ENCODE peak calls at places on chromosomes 1 and 21, in five cellular contexts. I, T, Y, L and E are unnamed samples.

GRCh38 chr1:25661043-25661807 is 44.6 kb downstream of the MAN1C1 start:
- DNase-seq in I (peak; percentile 57), T (no peak), Y (no peak), L (no peak), E (no peak)

GRCh38 chr1:161427733-161428516 is 60.2 kb upstream of the CFAP126 start:
- DNase-seq in I (peak; percentile 68), T (no peak), Y (peak; percentile 35), L (no peak), E (peak; percentile 51)

GRCh38 chr1:110155878-110156522 is 5.7 kb downstream of the SLC6A17 start:
- DNase-seq in I (peak; percentile 63), T (no peak), Y (peak; percentile 4), L (peak; percentile 58), E (no peak)

GRCh38 chr1:18923721-18924610 is 21.6 kb upstream of the ALDH4A1 start:
- DNase-seq in I (peak; percentile 47), T (no peak), Y (no peak), L (peak; percentile 52), E (no peak)

GRCh38 chr1:100038401-100039306 is 68.9 kb downstream of the SLC35A3 start:
- DNase-seq in I (peak; percentile 72), T (peak; percentile 28), Y (peak; percentile 35), L (peak; percentile 68), E (peak; percentile 45)

GRCh38 chr1:184493987-184494388 is 107.2 kb downstream of the C1orf21 start:
- DNase-seq in I (no peak), T (no peak), Y (no peak), L (peak; percentile 83), E (no peak)

GRCh38 chr21:23612210-23612609 is 1995.1 kb downstream of the MRPL39 start:
- DNase-seq in I (no peak), T (no peak), Y (no peak), L (no peak), E (no peak)

GRCh38 chr1:150151291-150152181 is 1.8 kb downstream of the PLEKHO1 start:
- DNase-seq in I (no peak), T (no peak), Y (no peak), L (no peak), E (no peak)

GRCh38 chr1:226920446-226920894 is 19.6 kb upstream of the COQ8A start:
- DNase-seq in I (no peak), T (no peak), Y (peak; percentile 79), L (peak; percentile 93), E (no peak)

GRCh38 chr1:219088778-219089557 is 84.7 kb upstream of the LYPLAL1 start:
- DNase-seq in I (peak; percentile 97), T (no peak), Y (peak; percentile 28), L (peak; percentile 77), E (peak; percentile 97)

GRCh38 chr21:41403966-41404365 is 22.1 kb upstream of the MX1 start:
- DNase-seq in I (no peak), T (no peak), Y (no peak), L (peak; percentile 16), E (no peak)

GRCh38 chr1:84836145-84836544 is 56.9 kb downstream of the LPAR3 start:
- DNase-seq in I (no peak), T (no peak), Y (no peak), L (no peak), E (no peak)

GRCh38 chr1:225449774-225450173 is 21.9 kb upstream of the LBR start:
- DNase-seq in I (no peak), T (no peak), Y (no peak), L (no peak), E (no peak)

GRCh38 chr1:115076384-115076906 is 12.9 kb downstream of the TSPAN2 start:
- DNase-seq in I (peak; percentile 6), T (no peak), Y (no peak), L (no peak), E (no peak)

GRCh38 chr1:17075470-17076255 is 21.8 kb upstream of the SDHB start:
- DNase-seq in I (no peak), T (peak; percentile 44), Y (peak; percentile 37), L (no peak), E (peak; percentile 49)

GRCh38 chr1:183180213-183180612 is 5.9 kb upstream of the LAMC2 start:
- DNase-seq in I (peak; percentile 85), T (no peak), Y (no peak), L (peak; percentile 65), E (peak; percentile 87)

GRCh38 chr1:182955596-182956588 is 2.9 kb upstream of the SHCBP1L start:
- DNase-seq in I (peak; percentile 92), T (no peak), Y (no peak), L (peak; percentile 43), E (no peak)

GRCh38 chr1:212225416-212225815 is 59.8 kb upstream of the PPP2R5A start:
- DNase-seq in I (no peak), T (no peak), Y (no peak), L (no peak), E (no peak)

GRCh38 chr1:51310871-51311613 is 19.3 kb downstream of the TTC39A start:
- DNase-seq in I (no peak), T (no peak), Y (no peak), L (no peak), E (no peak)

GRCh38 chr1:73593379-73593778 is 604.6 kb downstream of the LRRIQ3 start:
- DNase-seq in I (no peak), T (no peak), Y (no peak), L (no peak), E (no peak)

GRCh38 chr1:22562584-22563551 is at the start of gene EPHA8:
- DNase-seq in I (no peak), T (no peak), Y (no peak), L (no peak), E (no peak)

GRCh38 chr1:30520461-30520860 is 202.9 kb downstream of the MATN1 start:
- DNase-seq in I (no peak), T (no peak), Y (no peak), L (no peak), E (no peak)

GRCh38 chr21:36156815-36157670 is at the start of gene DOP1B:
- DNase-seq in I (no peak), T (peak; percentile 45), Y (no peak), L (peak; percentile 64), E (no peak)
- TF ChIP-seq POLR2A in I (no peak), T (no peak), Y (peak; percentile 38), L (peak; percentile 88), E (peak; percentile 56)

GRCh38 chr1:156118175-156118868 is 3.8 kb downstream of the LMNA start:
- DNase-seq in I (no peak), T (no peak), Y (peak; percentile 84), L (peak; percentile 82), E (no peak)
- TF ChIP-seq POLR2A in I (no peak), T (no peak), Y (peak; percentile 71), L (peak; percentile 55), E (no peak)

GRCh38 chr1:20661235-20662109 is at the start of gene DDOST:
- DNase-seq in I (peak; percentile 97), T (peak; percentile 97), Y (peak; percentile 98), L (peak; percentile 98), E (peak; percentile 95)
- TF ChIP-seq POLR2A in I (peak; percentile 35), T (peak; percentile 88), Y (peak; percentile 62), L (peak; percentile 66), E (peak; percentile 53)

DNA sequence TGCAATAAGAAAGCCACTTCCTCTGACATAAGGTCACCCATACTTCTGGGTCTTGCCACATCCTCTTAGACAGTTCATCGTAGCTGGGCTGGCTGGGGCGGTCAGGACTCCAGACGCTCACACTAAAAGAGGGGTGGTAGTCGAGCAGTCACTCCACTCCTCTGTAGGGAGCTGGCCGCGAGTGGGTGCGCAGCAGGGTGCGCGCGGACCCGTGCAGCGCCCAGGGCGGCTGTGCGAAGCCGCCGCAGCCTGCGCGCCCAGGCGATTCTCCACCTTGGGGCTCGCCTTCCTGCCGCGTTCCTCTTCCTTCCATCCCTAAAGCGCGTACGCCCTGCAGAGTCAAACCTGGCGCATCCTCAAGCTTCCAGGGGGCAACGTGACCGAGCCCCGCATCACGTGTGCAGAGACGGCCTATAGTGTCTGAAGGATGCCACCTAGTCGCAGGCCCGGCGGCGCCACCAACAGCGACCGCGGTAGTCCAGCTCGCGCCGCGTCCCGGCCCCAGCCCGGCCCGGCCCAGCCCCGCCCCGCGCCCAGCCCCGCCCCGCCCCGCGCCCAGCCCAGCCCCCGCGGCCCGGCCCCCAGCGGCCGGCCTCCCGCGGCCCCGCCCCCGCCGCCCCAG is 360 bp upstream of the PRDX6 start:
- DNase-seq in I (peak; percentile 78), T (peak; percentile 80), Y (peak; percentile 93), L (peak; percentile 94), E (peak; percentile 91)
- TF ChIP-seq POLR2A in I (peak; percentile 37), T (peak; percentile 84), Y (peak; percentile 78), L (peak; percentile 30), E (peak; percentile 57)

GRCh38 chr21:32888971-32889370 is 117.4 kb upstream of the PAXBP1 start:
- DNase-seq in I (no peak), T (no peak), Y (no peak), L (no peak), E (no peak)
- TF ChIP-seq POLR2A in I (no peak), T (no peak), Y (no peak), L (no peak), E (no peak)

GRCh38 chr1:15835741-15836510 is 11.6 kb upstream of the SPEN start:
- DNase-seq in I (peak; percentile 99), T (peak; percentile 79), Y (peak; percentile 98), L (peak; percentile 100), E (peak; percentile 74)

GRCh38 chr1:15833842-15834405 is 13.6 kb upstream of the SPEN start:
- DNase-seq in I (no peak), T (no peak), Y (no peak), L (no peak), E (no peak)

GRCh38 chr1:15834406-15835204 is 12.9 kb upstream of the SPEN start:
- DNase-seq in I (peak; percentile 91), T (no peak), Y (peak; percentile 90), L (peak; percentile 93), E (peak; percentile 55)

GRCh38 chr1:15835205-15835740 is 12.2 kb upstream of the SPEN start:
- DNase-seq in I (no peak), T (no peak), Y (peak; percentile 27), L (no peak), E (no peak)

DNA sequence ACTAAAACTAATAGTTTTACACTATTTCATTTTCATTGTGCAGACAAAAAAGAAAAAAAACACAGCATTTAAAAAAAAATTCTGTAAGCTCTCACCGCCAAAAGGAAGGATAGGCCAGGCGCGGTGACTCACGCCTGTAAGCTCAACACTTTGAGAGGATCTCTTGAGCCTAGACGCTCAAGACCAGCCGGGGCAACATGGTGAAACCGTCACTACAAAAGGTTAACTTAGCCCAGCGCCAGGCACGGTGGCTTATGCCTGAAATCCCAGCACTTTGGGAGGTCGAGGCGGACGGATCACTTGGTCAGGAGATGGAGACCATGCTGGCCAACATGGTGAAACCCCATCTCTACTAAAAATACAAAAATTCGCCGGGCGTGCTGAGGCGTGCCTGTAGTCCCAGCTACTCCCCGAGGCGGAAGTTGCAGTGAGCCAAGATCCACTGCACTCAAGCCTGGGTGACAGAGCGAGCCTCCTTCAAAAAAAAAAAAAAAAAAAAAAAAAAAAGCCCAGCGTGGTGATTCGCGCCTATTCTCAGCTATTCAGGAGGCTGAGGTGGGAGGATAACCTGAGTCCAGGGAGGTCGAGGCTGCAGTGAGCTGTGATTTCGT is 14.3 kb upstream of the SPEN start:
- DNase-seq in I (no peak), T (no peak), Y (no peak), L (peak; percentile 70), E (peak; percentile 78)
- TF ChIP-seq POLR2A in I (no peak), T (peak; percentile 45), Y (no peak), L (no peak), E (peak; percentile 25)

GRCh38 chr1:153958111-153958960 is at the start of gene CRTC2:
- DNase-seq in I (peak; percentile 98), T (peak; percentile 97), Y (peak; percentile 96), L (peak; percentile 99), E (peak; percentile 98)
- TF ChIP-seq POLR2A in I (peak; percentile 72), T (no peak), Y (no peak), L (peak; percentile 80), E (peak; percentile 47)